ENCODE peak calls at places on chromosomes 7 and 10, in nine cellular contexts. D is amygdala; Q is transverse colon; Z is prostate gland; M is AG04449; G is HS-5; C is CD4-positive, alpha-beta T cell; P is GDM1; U is BE2C. I is an unnamed sample.

GRCh38 chr7:85229544-85229943 is 42.7 kb upstream of the SEMA3D start:
- DNase-seq in D (no peak), Q (no peak), Z (no peak), M (no peak), G (no peak), C (no peak), P (no peak), U (no peak), I (no peak)

GRCh38 chr7:110531186-110531585 is 559.7 kb upstream of the LRRN3 start:
- DNase-seq in D (no peak), Q (no peak), Z (no peak), M (no peak), G (no peak), C (no peak), P (no peak), U (no peak), I (no peak)

GRCh38 chr7:119935418-119936025 is 337.5 kb upstream of the KCND2 start:
- DNase-seq in D (no peak), Q (no peak), Z (no peak), M (no peak), G (no peak), C (no peak), P (no peak), U (no peak), I (no peak)

GRCh38 chr10:105259201-105259600 is 618.1 kb downstream of the SORCS3 start:
- DNase-seq in D (no peak), Q (no peak), Z (no peak), M (no peak), G (no peak), C (no peak), P (no peak), U (no peak), I (no peak)

GRCh38 chr10:131011936-131012640 is 299.4 kb downstream of the TCERG1L start:
- DNase-seq in D (no peak), Q (no peak), Z (no peak), M (no peak), G (no peak), C (no peak), P (no peak), U (no peak), I (no peak)

GRCh38 chr10:51786016-51786683 is 86.8 kb upstream of the CSTF2T start:
- DNase-seq in D (no peak), Q (no peak), Z (no peak), M (no peak), G (no peak), C (no peak), P (no peak), U (no peak), I (no peak)

GRCh38 chr7:93861325-93861949 is 29.1 kb downstream of the TFPI2 start:
- DNase-seq in D (no peak), Q (no peak), Z (no peak), M (no peak), G (no peak), C (no peak), P (no peak), U (no peak), I (no peak)

GRCh38 chr10:64658528-64658927 is 1137.3 kb downstream of the REEP3 start:
- DNase-seq in D (no peak), Q (no peak), Z (no peak), M (no peak), G (no peak), C (no peak), P (no peak), U (no peak), I (no peak)

GRCh38 chr7:132430466-132430862 is 145.8 kb downstream of the PLXNA4 start:
- DNase-seq in D (no peak), Q (no peak), Z (no peak), M (no peak), G (no peak), C (no peak), P (no peak), U (no peak), I (no peak)

GRCh38 chr10:47356708-47357107 is 8.5 kb downstream of the RBP3 start:
- DNase-seq in D (no peak), Q (no peak), Z (no peak), M (no peak), G (no peak), C (no peak), P (no peak), U (no peak), I (no peak)

GRCh38 chr7:139232893-139233292 is 1.9 kb downstream of the UBN2 start:
- DNase-seq in D (no peak), Q (no peak), Z (no peak), M (no peak), G (no peak), C (no peak), P (no peak), U (no peak), I (no peak)

I was measured in memory B cell.